ENCODE peak calls at places on chromosomes 7 and 10, in five cellular contexts. T, C, N, R and L are unnamed samples.

GRCh38 chr10:25902002-25902401 is 32.0 kb upstream of the MYO3A start:
- DNase-seq in T (no peak), C (no peak), N (no peak), R (no peak), L (no peak)

GRCh38 chr10:128908109-128908898 is 558.7 kb upstream of the MGMT start:
- DNase-seq in T (no peak), C (no peak), N (no peak), R (no peak), L (no peak)

GRCh38 chr7:23205861-23206510 is 24.1 kb downstream of the NUP42 start:
- DNase-seq in T (peak; percentile 30), C (no peak), N (no peak), R (no peak), L (peak; percentile 22)

GRCh38 chr7:77199008-77199966 is at the start of gene FGL2:
- DNase-seq in T (peak; percentile 25), C (peak; percentile 26), N (peak; percentile 26), R (no peak), L (no peak)

GRCh38 chr10:109428775-109429480 is 494.4 kb downstream of the XPNPEP1 start:
- DNase-seq in T (no peak), C (no peak), N (no peak), R (no peak), L (no peak)

GRCh38 chr10:92830478-92831389 is 17.6 kb upstream of the EXOC6 start:
- DNase-seq in T (no peak), C (no peak), N (no peak), R (no peak), L (no peak)

GRCh38 chr7:101179780-101180755 is at the start of gene NAT16:
- DNase-seq in T (peak; percentile 47), C (no peak), N (no peak), R (no peak), L (no peak)

GRCh38 chr7:104272767-104273384 is 55.5 kb upstream of the LHFPL3 start:
- DNase-seq in T (no peak), C (peak; percentile 44), N (peak; percentile 64), R (no peak), L (peak; percentile 17)

GRCh38 chr7:127940365-127941160 is 90.7 kb downstream of the LRRC4 start:
- DNase-seq in T (no peak), C (no peak), N (peak; percentile 12), R (no peak), L (no peak)

GRCh38 chr10:49297818-49298665 is 928 bp upstream of the C10orf71 start:
- DNase-seq in T (no peak), C (no peak), N (no peak), R (no peak), L (no peak)

GRCh38 chr10:61898435-61898778 is 3.1 kb upstream of the ARID5B start:
- DNase-seq in T (no peak), C (peak; percentile 47), N (no peak), R (no peak), L (peak; percentile 55)

GRCh38 chr10:122276611-122277205 is 5.6 kb downstream of the BTBD16 start:
- DNase-seq in T (peak; percentile 32), C (no peak), N (no peak), R (no peak), L (no peak)

GRCh38 chr10:47330366-47330765 is 8.1 kb downstream of the GDF2 start:
- DNase-seq in T (no peak), C (no peak), N (no peak), R (no peak), L (no peak)

GRCh38 chr10:86363184-86363832 is 3.3 kb downstream of the GRID1 start:
- DNase-seq in T (peak; percentile 80), C (no peak), N (no peak), R (peak; percentile 51), L (peak; percentile 23)

GRCh38 chr7:159193543-159193942 is 48.9 kb upstream of the VIPR2 start:
- DNase-seq in T (no peak), C (no peak), N (no peak), R (no peak), L (no peak)

GRCh38 chr7:128422856-128423255 is 13.1 kb upstream of the IMPDH1 start:
- DNase-seq in T (no peak), C (no peak), N (no peak), R (no peak), L (no peak)

GRCh38 chr10:118944959-118945622 is 84.4 kb upstream of the NANOS1 start:
- DNase-seq in T (no peak), C (no peak), N (no peak), R (no peak), L (no peak)

GRCh38 chr10:118501171-118501570 is 94.3 kb downstream of the PRLHR start:
- DNase-seq in T (no peak), C (no peak), N (no peak), R (no peak), L (no peak)

GRCh38 chr7:116863168-116863670 is 832 bp downstream of the CAPZA2 start:
- DNase-seq in T (peak; percentile 19), C (peak; percentile 29), N (peak; percentile 42), R (peak; percentile 21), L (no peak)

GRCh38 chr7:88628363-88629085 is 131.0 kb upstream of the ZNF804B start:
- DNase-seq in T (no peak), C (no peak), N (no peak), R (peak; percentile 3), L (no peak)

GRCh38 chr7:106111671-106112117 is 418 bp downstream of the SYPL1 start:
- DNase-seq in T (no peak), C (peak; percentile 70), N (peak; percentile 71), R (peak; percentile 23), L (no peak)

GRCh38 chr10:131854579-131855335 is 46.1 kb upstream of the PPP2R2D start:
- DNase-seq in T (no peak), C (no peak), N (no peak), R (no peak), L (no peak)

GRCh38 chr7:30975257-30975899 is 11.6 kb downstream of the GHRHR start:
- DNase-seq in T (no peak), C (no peak), N (no peak), R (no peak), L (no peak)

GRCh38 chr10:78458983-78459638 is 425.4 kb downstream of the RPS24 start:
- DNase-seq in T (no peak), C (peak; percentile 88), N (no peak), R (no peak), L (peak; percentile 86)

GRCh38 chr10:90227259-90227658 is 525.9 kb downstream of the KIF20B start:
- DNase-seq in T (no peak), C (no peak), N (no peak), R (no peak), L (no peak)

GRCh38 chr7:138658889-138659288 is 42.3 kb downstream of the SVOPL start:
- DNase-seq in T (no peak), C (no peak), N (no peak), R (no peak), L (no peak)

GRCh38 chr7:104627516-104627915 is 299.1 kb downstream of the LHFPL3 start:
- DNase-seq in T (peak; percentile 44), C (no peak), N (peak; percentile 30), R (no peak), L (no peak)

GRCh38 chr7:113267271-113267670 is 148.9 kb upstream of the SMIM30 start:
- DNase-seq in T (no peak), C (no peak), N (no peak), R (no peak), L (no peak)